ENCODE peak calls at places on chromosomes 11 and 22, in four cellular contexts. Z is effector memory CD4-positive, alpha-beta T cell; H is psoas muscle; C is CD8-positive, alpha-beta T cell. A is an unnamed sample. For H3K4me1, the result is how much of the 10 kb centered on the place peaks cover.

GRCh38 chr11:69172674-69173073 is 16.9 kb downstream of the SMIM38 start:
- DNase-seq in Z (no peak), H (no peak), C (no peak), A (no peak)

GRCh38 chr11:126304457-126305072 is 705 bp downstream of the DCPS start:
- DNase-seq in Z (no peak), H (no peak), C (no peak), A (no peak)

GRCh38 chr11:60951909-60952741 is at the start of gene SLC15A3:
- DNase-seq in Z (no peak), H (peak), C (no peak), A (no peak)

GRCh38 chr22:30868663-30869385 is 99.8 kb downstream of the MORC2 start:
- DNase-seq in Z (no peak), H (peak), C (no peak), A (no peak)

GRCh38 chr11:2891291-2891690 is 5.7 kb upstream of the CDKN1C start:
- DNase-seq in Z (no peak), H (peak), C (no peak), A (no peak)

GRCh38 chr11:70415642-70416395 is 17.5 kb downstream of the CTTN start:
- DNase-seq in Z (no peak), H (no peak), C (no peak), A (no peak)

GRCh38 chr11:68938088-68938487 is 34.4 kb downstream of the IGHMBP2 start:
- DNase-seq in Z (no peak), H (no peak), C (no peak), A (no peak)

GRCh38 chr11:57763568-57763967 is 2.0 kb downstream of the CTNND1 start:
- DNase-seq in Z (no peak), H (no peak), C (no peak), A (no peak)

GRCh38 chr11:125992893-125993292 is 47.0 kb downstream of the VSIG10L2 start:
- DNase-seq in Z (no peak), H (no peak), C (no peak), A (no peak)

GRCh38 chr11:85848556-85848955 is 6.6 kb upstream of the CCDC83 start:
- DNase-seq in Z (no peak), H (no peak), C (no peak), A (no peak)

GRCh38 chr11:36007127-36007824 is 63.4 kb downstream of the LDLRAD3 start:
- DNase-seq in Z (no peak), H (no peak), C (no peak), A (no peak)
- H3K4me1 ChIP-seq in Z (under half), H (under half), C (under half), A (under half)

DNA sequence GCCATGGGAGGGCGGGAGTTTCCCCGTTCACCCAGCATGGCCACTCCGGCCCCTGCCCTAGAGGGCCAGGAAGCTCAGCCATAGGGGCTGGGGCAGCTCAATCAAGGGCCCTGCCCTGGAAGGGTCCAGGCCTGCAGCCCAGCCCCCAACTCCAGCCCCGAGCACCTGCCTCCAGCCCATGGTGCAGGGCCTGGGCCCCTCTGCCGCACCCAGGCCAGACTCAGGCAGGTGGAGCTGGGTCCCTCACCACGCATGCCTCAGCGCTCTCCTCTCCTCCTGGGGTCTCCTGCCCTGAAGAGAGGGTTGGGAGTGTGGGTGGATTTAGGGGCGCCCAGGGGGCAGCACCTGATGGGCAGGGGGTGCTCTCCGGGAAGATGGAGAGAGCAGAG is 13.1 kb downstream of the MLC1 start:
- DNase-seq in Z (no peak), H (no peak), C (no peak), A (no peak)
- H3K27ac ChIP-seq in Z (no peak), H (no peak), C (no peak), A (no peak)

DNA sequence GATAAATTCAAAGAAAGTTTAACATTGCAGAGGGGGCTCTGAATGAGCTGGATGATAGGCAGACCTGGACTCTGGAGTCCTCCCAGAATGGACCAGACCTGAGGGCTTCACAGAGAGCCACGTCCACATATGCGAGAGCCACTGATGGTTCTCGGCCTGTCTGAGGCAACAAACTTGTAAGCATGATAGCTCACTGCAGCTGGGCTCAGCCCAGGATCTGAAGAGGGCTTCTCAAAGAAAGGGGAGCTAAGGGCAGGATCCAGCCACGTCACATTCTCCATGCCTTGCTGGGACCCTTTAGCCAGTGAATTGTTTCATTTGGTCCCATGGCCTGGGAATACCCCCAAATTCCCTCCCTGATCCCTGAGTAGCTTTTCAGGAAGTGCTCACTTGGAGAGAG is 98.9 kb downstream of the ATXN10 start:
- DNase-seq in Z (no peak), H (no peak), C (no peak), A (no peak)
- H3K4me1 ChIP-seq in Z (under half), H (under half), C (under half), A (under half)

GRCh38 chr22:37187891-37188761 is at the start of gene C1QTNF6:
- DNase-seq in Z (no peak), H (peak), C (no peak), A (no peak)

GRCh38 chr22:37186228-37186996 is 1.6 kb downstream of the C1QTNF6 start:
- DNase-seq in Z (no peak), H (peak), C (no peak), A (peak)

GRCh38 chr22:37186997-37187522 is 987 bp downstream of the C1QTNF6 start:
- DNase-seq in Z (no peak), H (peak), C (no peak), A (no peak)

GRCh38 chr22:37189011-37189466 is 992 bp upstream of the C1QTNF6 start:
- DNase-seq in Z (no peak), H (no peak), C (no peak), A (no peak)

DNA sequence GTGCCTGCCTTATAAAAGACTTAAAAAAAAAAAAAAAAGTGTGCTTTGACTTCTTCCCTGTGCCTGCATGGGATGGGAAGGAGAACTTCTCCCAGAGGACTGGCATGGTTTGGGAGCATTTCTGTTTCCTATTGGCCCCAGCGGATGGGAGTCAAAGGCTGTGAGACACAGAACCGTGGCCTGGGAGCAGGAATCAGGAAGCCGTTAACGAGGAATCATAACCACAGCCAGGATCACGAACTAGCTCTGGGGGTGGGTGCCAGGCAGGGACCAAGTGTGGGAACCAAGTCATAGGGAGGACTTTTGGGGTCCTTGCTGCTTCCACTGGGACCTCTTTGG is 526 bp downstream of the C1QTNF6 start:
- DNase-seq in Z (no peak), H (no peak), C (no peak), A (no peak)
- H3K27ac ChIP-seq in Z (no peak), H (peak), C (no peak), A (no peak)

DNA sequence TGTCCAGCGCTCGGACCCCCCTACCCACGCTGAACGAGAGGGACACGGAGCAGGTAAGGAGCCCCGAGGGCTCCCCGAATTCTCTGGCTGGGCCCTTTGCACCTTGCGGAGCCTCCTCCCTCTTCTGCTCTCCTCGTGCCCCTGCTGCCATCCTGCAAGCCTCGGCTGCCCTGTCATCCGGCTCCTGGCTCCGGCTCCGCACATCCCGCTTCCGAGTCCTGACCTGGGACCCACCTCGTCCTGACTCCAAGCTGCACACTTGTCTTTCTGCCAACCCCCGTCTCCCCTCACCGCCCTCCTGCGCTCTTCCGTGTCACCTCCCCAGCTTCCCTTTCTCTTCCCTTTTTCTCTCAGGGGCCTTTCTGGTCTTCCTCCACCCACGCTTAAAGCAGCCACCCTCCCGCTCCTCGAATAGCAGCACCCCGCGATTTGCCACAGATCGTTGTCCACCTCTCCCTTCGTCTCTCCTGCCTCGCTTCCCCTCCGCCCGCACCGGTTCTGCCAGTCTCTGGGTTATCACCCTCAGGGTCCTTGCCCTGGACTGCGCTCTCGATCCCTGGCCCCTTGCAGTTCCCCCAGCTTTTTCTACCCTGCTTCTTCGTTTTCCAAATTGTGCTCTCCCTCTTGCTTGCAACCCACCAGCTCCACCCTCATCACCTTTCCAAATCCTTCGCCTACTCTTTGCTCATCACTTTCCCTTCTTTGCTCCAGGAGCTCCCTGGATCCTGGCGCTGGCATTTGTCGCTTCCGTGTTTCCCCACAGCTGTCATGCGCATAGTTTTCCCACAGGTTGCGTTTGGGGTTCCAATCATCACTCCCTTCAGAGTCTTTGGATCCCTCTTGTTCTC is 822 bp downstream of the MARK2 start:
- DNase-seq in Z (no peak), H (peak), C (peak), A (no peak)
- H3K4me1 ChIP-seq in Z (under half), H (under half), C (under half), A (under half)

GRCh38 chr11:35214792-35215193 is 75.8 kb downstream of the CD44 start:
- DNase-seq in Z (no peak), H (no peak), C (no peak), A (no peak)
- H3K27ac ChIP-seq in Z (peak), H (no peak), C (no peak), A (no peak)

DNA sequence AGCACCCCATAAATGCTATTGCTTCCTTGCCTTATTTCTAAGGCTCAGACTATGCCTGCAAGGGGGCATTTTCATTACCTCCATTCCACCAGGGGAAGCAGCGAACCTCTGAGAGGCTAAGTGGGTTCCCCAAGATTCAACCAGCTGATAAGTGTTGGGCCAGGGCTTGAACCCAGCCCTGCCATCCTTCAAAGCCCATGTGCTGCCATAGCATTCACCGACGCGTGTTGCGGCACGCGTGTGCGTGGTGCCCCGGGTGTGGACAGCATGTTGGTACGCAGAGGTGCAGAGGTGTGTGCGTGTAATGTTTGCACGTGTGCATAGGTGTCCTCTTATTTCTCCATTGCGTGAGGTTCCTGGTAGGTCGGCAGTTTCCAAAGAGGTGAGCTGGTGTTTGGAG is 66.0 kb upstream of the PPARA start:
- DNase-seq in Z (no peak), H (peak), C (no peak), A (no peak)
- H3K4me1 ChIP-seq in Z (under half), H (half or more), C (under half), A (under half)

GRCh38 chr11:88402192-88402715 is 64.7 kb upstream of the CTSC start:
- DNase-seq in Z (no peak), H (no peak), C (no peak), A (no peak)
- H3K27ac ChIP-seq in Z (no peak), H (no peak), C (no peak), A (no peak)

GRCh38 chr11:77085652-77086051 is 17.0 kb upstream of the OMP start:
- DNase-seq in Z (no peak), H (peak), C (no peak), A (no peak)
- H3K4me1 ChIP-seq in Z (under half), H (under half), C (under half), A (under half)